ENCODE peak calls at places on chromosomes 12 and 14, in eight cellular contexts. One of them, this sample, is unnamed.

GRCh38 chr12:52617403-52617785 is 965 bp downstream of the KRT73 start:
- DNase-seq in upper lobe of right lung: no peak
- DNase-seq in MV-4-11: no peak
- DNase-seq in foreskin fibroblast: no peak
- DNase-seq in activated CD4-positive, alpha-beta T cell treated with anti-CD3 and anti-CD28 coated beads for 1 hour: no peak
- DNase-seq in midbrain: no peak
- DNase-seq in AG04450: no peak
- DNase-seq in GM03348: no peak
- DNase-seq in this sample: no peak

GRCh38 chr14:92880851-92881250 is 42.1 kb upstream of the CHGA start:
- DNase-seq in upper lobe of right lung: no peak
- DNase-seq in MV-4-11: peak; percentile 74
- DNase-seq in GM03348: peak; percentile 67
- DNase-seq in foreskin fibroblast: peak; percentile 12
- DNase-seq in activated CD4-positive, alpha-beta T cell treated with anti-CD3 and anti-CD28 coated beads for 1 hour: no peak
- DNase-seq in midbrain: peak; percentile 30
- DNase-seq in AG04450: no peak
- DNase-seq in this sample: peak; percentile 53

GRCh38 chr12:49358548-49359141 is 8.6 kb upstream of the SPATS2 start:
- DNase-seq in activated CD4-positive, alpha-beta T cell treated with anti-CD3 and anti-CD28 coated beads for 1 hour: no peak
- DNase-seq in upper lobe of right lung: peak; percentile 13
- DNase-seq in AG04450: no peak
- DNase-seq in MV-4-11: peak; percentile 63
- DNase-seq in GM03348: peak; percentile 57
- DNase-seq in midbrain: peak; percentile 67
- DNase-seq in foreskin fibroblast: no peak
- DNase-seq in this sample: peak; percentile 53

GRCh38 chr12:109927622-109928021 is 27.5 kb downstream of the TCHP start:
- DNase-seq in AG04450: no peak
- DNase-seq in midbrain: no peak
- DNase-seq in upper lobe of right lung: no peak
- DNase-seq in foreskin fibroblast: no peak
- DNase-seq in activated CD4-positive, alpha-beta T cell treated with anti-CD3 and anti-CD28 coated beads for 1 hour: no peak
- DNase-seq in MV-4-11: no peak
- DNase-seq in GM03348: peak; percentile 87
- DNase-seq in this sample: no peak

GRCh38 chr12:57983858-57984505 is 42.6 kb downstream of the ATP23 start:
- DNase-seq in foreskin fibroblast: peak; percentile 6
- DNase-seq in midbrain: no peak
- DNase-seq in activated CD4-positive, alpha-beta T cell treated with anti-CD3 and anti-CD28 coated beads for 1 hour: no peak
- DNase-seq in GM03348: no peak
- DNase-seq in MV-4-11: no peak
- DNase-seq in AG04450: no peak
- DNase-seq in upper lobe of right lung: no peak
- DNase-seq in this sample: no peak

GRCh38 chr12:52184813-52185212 is 7.0 kb downstream of the KRT80 start:
- DNase-seq in AG04450: no peak
- DNase-seq in MV-4-11: no peak
- DNase-seq in GM03348: no peak
- DNase-seq in upper lobe of right lung: no peak
- DNase-seq in midbrain: no peak
- DNase-seq in activated CD4-positive, alpha-beta T cell treated with anti-CD3 and anti-CD28 coated beads for 1 hour: no peak
- DNase-seq in foreskin fibroblast: no peak
- DNase-seq in this sample: no peak

GRCh38 chr12:127272864-127273263 is 994.1 kb upstream of the TMEM132C start:
- DNase-seq in activated CD4-positive, alpha-beta T cell treated with anti-CD3 and anti-CD28 coated beads for 1 hour: no peak
- DNase-seq in AG04450: peak; percentile 56
- DNase-seq in MV-4-11: peak; percentile 34
- DNase-seq in upper lobe of right lung: no peak
- DNase-seq in GM03348: peak; percentile 56
- DNase-seq in midbrain: no peak
- DNase-seq in foreskin fibroblast: peak; percentile 99
- DNase-seq in this sample: no peak

GRCh38 chr12:100141998-100142850 is 450 bp downstream of the BLTP3B start:
- DNase-seq in foreskin fibroblast: peak; percentile 8
- DNase-seq in upper lobe of right lung: peak; percentile 81
- DNase-seq in activated CD4-positive, alpha-beta T cell treated with anti-CD3 and anti-CD28 coated beads for 1 hour: peak; percentile 15
- DNase-seq in MV-4-11: peak; percentile 49
- DNase-seq in midbrain: peak; percentile 53
- DNase-seq in AG04450: no peak
- DNase-seq in GM03348: peak; percentile 51
- DNase-seq in this sample: no peak

GRCh38 chr14:81388236-81388801 is 11.8 kb downstream of the STON2 start:
- DNase-seq in activated CD4-positive, alpha-beta T cell treated with anti-CD3 and anti-CD28 coated beads for 1 hour: no peak
- DNase-seq in AG04450: no peak
- DNase-seq in MV-4-11: no peak
- DNase-seq in upper lobe of right lung: no peak
- DNase-seq in foreskin fibroblast: no peak
- DNase-seq in midbrain: peak; percentile 33
- DNase-seq in GM03348: no peak
- DNase-seq in this sample: no peak

GRCh38 chr14:98754343-98755025 is 517.5 kb downstream of the BCL11B start:
- DNase-seq in MV-4-11: peak; percentile 93
- DNase-seq in foreskin fibroblast: no peak
- DNase-seq in AG04450: no peak
- DNase-seq in midbrain: no peak
- DNase-seq in upper lobe of right lung: no peak
- DNase-seq in GM03348: no peak
- DNase-seq in activated CD4-positive, alpha-beta T cell treated with anti-CD3 and anti-CD28 coated beads for 1 hour: no peak
- DNase-seq in this sample: no peak

GRCh38 chr12:118607831-118608230 is 231.5 kb downstream of the SUDS3 start:
- DNase-seq in GM03348: no peak
- DNase-seq in MV-4-11: no peak
- DNase-seq in AG04450: no peak
- DNase-seq in foreskin fibroblast: no peak
- DNase-seq in activated CD4-positive, alpha-beta T cell treated with anti-CD3 and anti-CD28 coated beads for 1 hour: no peak
- DNase-seq in upper lobe of right lung: no peak
- DNase-seq in midbrain: no peak
- DNase-seq in this sample: no peak

GRCh38 chr12:23579257-23579656 is 370.2 kb downstream of the SOX5 start:
- DNase-seq in GM03348: no peak
- DNase-seq in midbrain: no peak
- DNase-seq in AG04450: no peak
- DNase-seq in MV-4-11: no peak
- DNase-seq in foreskin fibroblast: no peak
- DNase-seq in upper lobe of right lung: no peak
- DNase-seq in activated CD4-positive, alpha-beta T cell treated with anti-CD3 and anti-CD28 coated beads for 1 hour: no peak
- DNase-seq in this sample: no peak

GRCh38 chr14:80136358-80136757 is 74.9 kb downstream of the DIO2 start:
- DNase-seq in GM03348: no peak
- DNase-seq in upper lobe of right lung: no peak
- DNase-seq in activated CD4-positive, alpha-beta T cell treated with anti-CD3 and anti-CD28 coated beads for 1 hour: no peak
- DNase-seq in midbrain: no peak
- DNase-seq in AG04450: no peak
- DNase-seq in MV-4-11: no peak
- DNase-seq in foreskin fibroblast: no peak
- DNase-seq in this sample: no peak

GRCh38 chr12:20801035-20801434 is 9.5 kb upstream of the SLCO1B3 start:
- DNase-seq in MV-4-11: no peak
- DNase-seq in AG04450: no peak
- DNase-seq in midbrain: no peak
- DNase-seq in activated CD4-positive, alpha-beta T cell treated with anti-CD3 and anti-CD28 coated beads for 1 hour: no peak
- DNase-seq in GM03348: no peak
- DNase-seq in foreskin fibroblast: no peak
- DNase-seq in upper lobe of right lung: no peak
- DNase-seq in this sample: no peak

GRCh38 chr14:69711065-69711464 is 55.9 kb upstream of the SRSF5 start:
- DNase-seq in MV-4-11: no peak
- DNase-seq in upper lobe of right lung: peak; percentile 83
- DNase-seq in activated CD4-positive, alpha-beta T cell treated with anti-CD3 and anti-CD28 coated beads for 1 hour: no peak
- DNase-seq in midbrain: no peak
- DNase-seq in GM03348: no peak
- DNase-seq in AG04450: no peak
- DNase-seq in foreskin fibroblast: no peak
- DNase-seq in this sample: peak; percentile 73

GRCh38 chr14:66509874-66510273 is 1.9 kb downstream of the GPHN start:
- DNase-seq in foreskin fibroblast: no peak
- DNase-seq in upper lobe of right lung: no peak
- DNase-seq in GM03348: peak; percentile 4
- DNase-seq in activated CD4-positive, alpha-beta T cell treated with anti-CD3 and anti-CD28 coated beads for 1 hour: no peak
- DNase-seq in midbrain: no peak
- DNase-seq in MV-4-11: no peak
- DNase-seq in AG04450: no peak
- DNase-seq in this sample: no peak

GRCh38 chr14:105479438-105480164 is 5.0 kb downstream of the CRIP2 start:
- DNase-seq in MV-4-11: no peak
- DNase-seq in activated CD4-positive, alpha-beta T cell treated with anti-CD3 and anti-CD28 coated beads for 1 hour: no peak
- DNase-seq in GM03348: no peak
- DNase-seq in upper lobe of right lung: no peak
- DNase-seq in AG04450: no peak
- DNase-seq in foreskin fibroblast: no peak
- DNase-seq in midbrain: no peak
- DNase-seq in this sample: no peak

GRCh38 chr14:61699092-61699491 is 3.8 kb downstream of the HIF1A start:
- DNase-seq in foreskin fibroblast: no peak
- DNase-seq in activated CD4-positive, alpha-beta T cell treated with anti-CD3 and anti-CD28 coated beads for 1 hour: no peak
- DNase-seq in AG04450: no peak
- DNase-seq in midbrain: no peak
- DNase-seq in upper lobe of right lung: no peak
- DNase-seq in MV-4-11: no peak
- DNase-seq in GM03348: no peak
- DNase-seq in this sample: no peak